ENCODE peak calls at places on chromosomes 1 and 21, in five cellular contexts. One of them, this sample, is unnamed.

GRCh38 chr1:230145953-230146476 is 79.0 kb downstream of the GALNT2 start:
- DNase-seq in endothelial cell of umbilical vein: no peak
- DNase-seq in A549: no peak
- DNase-seq in WTC11: no peak
- DNase-seq in H1: no peak
- DNase-seq in this sample: peak

GRCh38 chr1:226100436-226101347 is 38.2 kb downstream of the H3-3A start:
- DNase-seq in A549: peak
- DNase-seq in WTC11: peak
- DNase-seq in H1: no peak
- DNase-seq in endothelial cell of umbilical vein: peak
- DNase-seq in this sample: peak

GRCh38 chr1:209485167-209485566 is 98.3 kb upstream of the CAMK1G start:
- DNase-seq in H1: no peak
- DNase-seq in A549: peak
- DNase-seq in endothelial cell of umbilical vein: no peak
- DNase-seq in WTC11: no peak
- DNase-seq in this sample: no peak

GRCh38 chr1:246291141-246291540 is 215.9 kb downstream of the SMYD3 start:
- DNase-seq in A549: no peak
- DNase-seq in WTC11: no peak
- DNase-seq in H1: no peak
- DNase-seq in endothelial cell of umbilical vein: no peak
- DNase-seq in this sample: no peak

GRCh38 chr21:41957991-41958766 is 4.4 kb upstream of the C2CD2 start:
- DNase-seq in WTC11: no peak
- DNase-seq in A549: peak
- DNase-seq in endothelial cell of umbilical vein: peak
- DNase-seq in H1: no peak
- DNase-seq in this sample: peak

GRCh38 chr1:37085393-37085792 is 51.1 kb upstream of the GRIK3 start:
- DNase-seq in H1: peak
- DNase-seq in endothelial cell of umbilical vein: no peak
- DNase-seq in A549: peak
- DNase-seq in WTC11: peak
- DNase-seq in this sample: peak

GRCh38 chr1:116415699-116416533 is 42.9 kb downstream of the ATP1A1 start:
- DNase-seq in H1: no peak
- DNase-seq in WTC11: peak
- DNase-seq in A549: no peak
- DNase-seq in endothelial cell of umbilical vein: no peak
- DNase-seq in this sample: peak

GRCh38 chr1:70284366-70284765 is 63.2 kb downstream of the SRSF11 start:
- DNase-seq in A549: no peak
- DNase-seq in H1: no peak
- DNase-seq in WTC11: no peak
- DNase-seq in endothelial cell of umbilical vein: no peak
- DNase-seq in this sample: no peak

GRCh38 chr1:198657550-198658064 is 18.8 kb downstream of the PTPRC start:
- DNase-seq in H1: no peak
- DNase-seq in A549: peak
- DNase-seq in WTC11: no peak
- DNase-seq in endothelial cell of umbilical vein: peak
- DNase-seq in this sample: peak

GRCh38 chr21:33642896-33643657 is 776 bp downstream of the ITSN1 start:
- DNase-seq in WTC11: peak
- DNase-seq in endothelial cell of umbilical vein: peak
- DNase-seq in H1: no peak
- DNase-seq in A549: peak
- DNase-seq in this sample: peak

GRCh38 chr1:7299994-7300393 is 471.1 kb upstream of the VAMP3 start:
- DNase-seq in H1: no peak
- DNase-seq in A549: peak
- DNase-seq in WTC11: no peak
- DNase-seq in endothelial cell of umbilical vein: peak
- DNase-seq in this sample: no peak

GRCh38 chr1:18632711-18633427 is 2.2 kb downstream of the PAX7 start:
- DNase-seq in A549: peak
- DNase-seq in H1: no peak
- DNase-seq in WTC11: peak
- DNase-seq in endothelial cell of umbilical vein: no peak
- DNase-seq in this sample: no peak

GRCh38 chr1:54884768-54885167 is 2.2 kb downstream of the DHCR24 start:
- DNase-seq in WTC11: no peak
- DNase-seq in A549: no peak
- DNase-seq in H1: no peak
- DNase-seq in endothelial cell of umbilical vein: no peak
- DNase-seq in this sample: no peak

GRCh38 chr1:212035835-212036605 is 472 bp downstream of the DTL start:
- DNase-seq in endothelial cell of umbilical vein: peak
- DNase-seq in A549: no peak
- DNase-seq in H1: no peak
- DNase-seq in WTC11: no peak
- DNase-seq in this sample: no peak

GRCh38 chr1:63969461-63969893 is 195.7 kb downstream of the ROR1 start:
- DNase-seq in WTC11: no peak
- DNase-seq in endothelial cell of umbilical vein: no peak
- DNase-seq in A549: no peak
- DNase-seq in H1: no peak
- DNase-seq in this sample: no peak

GRCh38 chr1:10378071-10378841 is 20.6 kb upstream of the PGD start:
- DNase-seq in H1: no peak
- DNase-seq in endothelial cell of umbilical vein: peak
- DNase-seq in A549: peak
- DNase-seq in WTC11: no peak
- DNase-seq in this sample: peak

GRCh38 chr1:3892748-3893147 is 7.3 kb downstream of the C1orf174 start:
- DNase-seq in endothelial cell of umbilical vein: no peak
- DNase-seq in A549: no peak
- DNase-seq in H1: no peak
- DNase-seq in WTC11: no peak
- DNase-seq in this sample: no peak

GRCh38 chr1:238063454-238063853 is 172.7 kb upstream of the ZP4 start:
- DNase-seq in H1: no peak
- DNase-seq in WTC11: no peak
- DNase-seq in A549: peak
- DNase-seq in endothelial cell of umbilical vein: no peak
- DNase-seq in this sample: no peak

GRCh38 chr1:21573475-21573874 is 64.3 kb downstream of the ALPL start:
- DNase-seq in A549: no peak
- DNase-seq in H1: no peak
- DNase-seq in endothelial cell of umbilical vein: no peak
- DNase-seq in WTC11: no peak
- DNase-seq in this sample: no peak

GRCh38 chr1:206770531-206771352 is at the start of gene IL19:
- DNase-seq in H1: no peak
- DNase-seq in A549: no peak
- DNase-seq in endothelial cell of umbilical vein: no peak
- DNase-seq in WTC11: no peak
- DNase-seq in this sample: no peak

GRCh38 chr1:64396817-64397216 is 73.1 kb upstream of the CACHD1 start:
- DNase-seq in H1: peak
- DNase-seq in A549: peak
- DNase-seq in WTC11: peak
- DNase-seq in endothelial cell of umbilical vein: no peak
- DNase-seq in this sample: peak

GRCh38 chr1:53681647-53682368 is 57.2 kb downstream of the GLIS1 start:
- DNase-seq in A549: peak
- DNase-seq in WTC11: peak
- DNase-seq in H1: peak
- DNase-seq in endothelial cell of umbilical vein: peak
- DNase-seq in this sample: peak

GRCh38 chr21:37842163-37842919 is 73.9 kb downstream of the KCNJ6 start:
- DNase-seq in H1: no peak
- DNase-seq in WTC11: no peak
- DNase-seq in A549: no peak
- DNase-seq in endothelial cell of umbilical vein: no peak
- DNase-seq in this sample: no peak

GRCh38 chr1:221963742-221964141 is 221.9 kb upstream of the DUSP10 start:
- DNase-seq in H1: no peak
- DNase-seq in WTC11: no peak
- DNase-seq in endothelial cell of umbilical vein: no peak
- DNase-seq in A549: no peak
- DNase-seq in this sample: no peak

GRCh38 chr1:98677288-98677687 is 15.8 kb downstream of the SNX7 start:
- DNase-seq in H1: no peak
- DNase-seq in WTC11: no peak
- DNase-seq in A549: peak
- DNase-seq in endothelial cell of umbilical vein: no peak
- DNase-seq in this sample: no peak

GRCh38 chr1:49351744-49352143 is 575.1 kb upstream of the BEND5 start:
- DNase-seq in endothelial cell of umbilical vein: no peak
- DNase-seq in A549: no peak
- DNase-seq in WTC11: no peak
- DNase-seq in H1: no peak
- DNase-seq in this sample: no peak

GRCh38 chr1:11847667-11848445 is at the start of gene NPPA:
- DNase-seq in H1: no peak
- DNase-seq in WTC11: no peak
- DNase-seq in endothelial cell of umbilical vein: no peak
- DNase-seq in A549: no peak
- DNase-seq in this sample: no peak

GRCh38 chr1:190491404-190491803 is 13.7 kb upstream of the BRINP3 start:
- DNase-seq in A549: no peak
- DNase-seq in WTC11: no peak
- DNase-seq in endothelial cell of umbilical vein: no peak
- DNase-seq in H1: no peak
- DNase-seq in this sample: no peak

GRCh38 chr1:180842052-180842451 is 70.6 kb upstream of the KIAA1614 start:
- DNase-seq in WTC11: no peak
- DNase-seq in endothelial cell of umbilical vein: no peak
- DNase-seq in H1: no peak
- DNase-seq in A549: no peak
- DNase-seq in this sample: no peak

GRCh38 chr1:47280142-47280541 is 33.8 kb downstream of the STIL start:
- DNase-seq in A549: no peak
- DNase-seq in WTC11: no peak
- DNase-seq in endothelial cell of umbilical vein: no peak
- DNase-seq in H1: no peak
- DNase-seq in this sample: no peak

GRCh38 chr1:8023995-8024313 is 2.2 kb downstream of the ERRFI1 start:
- DNase-seq in WTC11: no peak
- DNase-seq in A549: no peak
- DNase-seq in H1: no peak
- DNase-seq in endothelial cell of umbilical vein: no peak
- DNase-seq in this sample: no peak

GRCh38 chr1:19484793-19485361 is 462 bp downstream of the CAPZB start:
- DNase-seq in H1: no peak
- DNase-seq in WTC11: peak
- DNase-seq in A549: peak
- DNase-seq in endothelial cell of umbilical vein: peak
- DNase-seq in this sample: peak

GRCh38 chr1:241306125-241306790 is 50.7 kb downstream of the RGS7 start:
- DNase-seq in endothelial cell of umbilical vein: no peak
- DNase-seq in H1: no peak
- DNase-seq in WTC11: no peak
- DNase-seq in A549: no peak
- DNase-seq in this sample: no peak

DNA sequence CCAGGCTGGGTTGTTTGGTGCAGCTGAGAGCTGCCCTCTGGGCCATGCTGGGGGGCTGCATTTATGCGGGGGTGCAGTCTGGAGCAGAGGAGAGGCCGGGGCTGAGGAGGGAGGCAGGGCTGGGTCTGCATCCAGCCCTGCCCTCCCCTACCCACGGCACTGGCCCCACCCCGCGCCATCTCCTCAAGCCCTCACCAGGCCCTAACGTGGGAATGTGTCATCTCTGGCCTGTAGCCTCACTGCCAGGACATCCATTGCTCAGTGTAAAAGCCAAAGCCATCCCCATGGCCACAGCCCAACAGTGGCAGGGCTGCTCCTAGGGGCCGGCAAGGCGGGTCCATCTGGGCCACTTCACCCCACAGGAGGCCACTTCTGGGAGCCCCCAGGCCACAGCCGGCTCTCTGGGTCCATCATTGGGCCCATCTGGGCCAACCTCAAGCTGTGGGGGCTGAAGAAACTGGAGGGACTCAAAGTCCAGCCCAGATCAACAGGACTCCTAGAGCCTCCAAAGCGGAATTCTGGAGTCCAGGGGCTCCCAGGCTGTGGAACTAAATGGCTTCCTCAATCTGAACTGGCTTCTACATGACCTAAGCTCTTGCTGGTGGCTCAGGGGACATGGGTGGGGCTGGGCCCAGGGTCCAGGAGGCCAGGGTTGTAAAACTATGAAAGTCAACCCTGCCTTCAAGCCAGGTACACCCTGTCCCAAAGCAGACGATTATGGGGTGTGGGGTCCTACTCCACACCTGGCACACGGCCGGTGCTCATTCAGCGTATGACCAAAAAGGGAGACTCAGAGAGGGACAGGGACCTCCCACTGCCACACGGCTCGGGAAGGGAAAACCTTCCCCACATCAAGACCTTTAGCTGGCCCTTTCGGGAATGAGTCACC is 32.6 kb downstream of the RUNX3 start:
- DNase-seq in H1: no peak
- DNase-seq in A549: no peak
- DNase-seq in endothelial cell of umbilical vein: no peak
- DNase-seq in WTC11: no peak
- DNase-seq in this sample: no peak
- TF ChIP-seq JUN in H1: no peak
- TF ChIP-seq JUN in A549: no peak
- TF ChIP-seq JUN in endothelial cell of umbilical vein: no peak
- TF ChIP-seq JUN in WTC11: no peak
- TF ChIP-seq JUN in this sample: no peak

GRCh38 chr1:111192643-111193519 is 7.6 kb downstream of the DENND2D start:
- DNase-seq in H1: no peak
- DNase-seq in endothelial cell of umbilical vein: peak
- DNase-seq in WTC11: no peak
- DNase-seq in A549: no peak
- DNase-seq in this sample: no peak
- TF ChIP-seq JUN in H1: no peak
- TF ChIP-seq JUN in endothelial cell of umbilical vein: no peak
- TF ChIP-seq JUN in WTC11: no peak
- TF ChIP-seq JUN in A549: no peak
- TF ChIP-seq JUN in this sample: no peak

GRCh38 chr1:214361636-214362035 is 80.7 kb downstream of the SMYD2 start:
- DNase-seq in endothelial cell of umbilical vein: no peak
- DNase-seq in A549: no peak
- DNase-seq in H1: no peak
- DNase-seq in WTC11: no peak
- DNase-seq in this sample: no peak
- TF ChIP-seq JUN in endothelial cell of umbilical vein: no peak
- TF ChIP-seq JUN in A549: no peak
- TF ChIP-seq JUN in H1: no peak
- TF ChIP-seq JUN in WTC11: no peak
- TF ChIP-seq JUN in this sample: no peak

GRCh38 chr1:192512426-192513125 is 63.0 kb upstream of the RGS1 start:
- DNase-seq in H1: no peak
- DNase-seq in WTC11: no peak
- DNase-seq in endothelial cell of umbilical vein: peak
- DNase-seq in A549: no peak
- DNase-seq in this sample: no peak

DNA sequence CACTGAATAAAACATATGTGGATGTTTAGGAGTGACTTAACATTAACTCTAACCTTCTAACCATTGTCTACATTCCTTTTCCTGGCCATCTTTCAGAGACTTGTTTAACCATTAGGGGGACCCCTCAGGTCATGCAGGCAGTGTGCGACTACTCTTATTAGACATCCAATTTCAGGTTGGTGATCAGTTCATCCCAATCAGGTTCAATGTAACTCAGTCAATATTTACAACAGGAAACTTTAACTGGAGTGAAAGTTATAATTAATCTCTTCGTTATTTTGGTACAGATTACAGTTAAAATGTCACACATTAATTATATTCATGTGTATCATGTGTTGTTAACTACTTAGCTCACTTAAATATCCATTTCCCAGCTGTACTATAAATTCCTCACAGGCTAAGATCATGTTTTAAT is 68.8 kb upstream of the RGS1 start:
- DNase-seq in endothelial cell of umbilical vein: peak
- DNase-seq in WTC11: no peak
- DNase-seq in H1: no peak
- DNase-seq in A549: peak
- DNase-seq in this sample: no peak
- TF ChIP-seq JUN in endothelial cell of umbilical vein: no peak
- TF ChIP-seq JUN in WTC11: no peak
- TF ChIP-seq JUN in H1: no peak
- TF ChIP-seq JUN in A549: no peak
- TF ChIP-seq JUN in this sample: no peak